ENCODE peak calls at places on chromosome 22, in four cellular contexts. One of them, this sample, is unnamed.

GRCh38 chr22:44248926-44249325 is 63.8 kb downstream of the SHISAL1 start:
- DNase-seq in NCI-H1048: no peak
- DNase-seq in kidney epithelial cell: no peak
- DNase-seq in T follicular helper cell: no peak
- DNase-seq in this sample: peak

GRCh38 chr22:20390394-20390907 is 3.5 kb upstream of the ZNF74 start:
- DNase-seq in NCI-H1048: no peak
- DNase-seq in kidney epithelial cell: no peak
- DNase-seq in T follicular helper cell: no peak
- DNase-seq in this sample: no peak

GRCh38 chr22:19151329-19152191 is 1.5 kb upstream of the GSC2 start:
- DNase-seq in NCI-H1048: no peak
- DNase-seq in kidney epithelial cell: no peak
- DNase-seq in T follicular helper cell: no peak
- DNase-seq in this sample: no peak

GRCh38 chr22:30922151-30922611 is 46.4 kb downstream of the MORC2 start:
- DNase-seq in NCI-H1048: no peak
- DNase-seq in kidney epithelial cell: peak
- DNase-seq in T follicular helper cell: peak
- DNase-seq in this sample: peak

GRCh38 chr22:48366591-48366990 is 1461.1 kb downstream of the BRD1 start:
- DNase-seq in NCI-H1048: no peak
- DNase-seq in kidney epithelial cell: no peak
- DNase-seq in T follicular helper cell: no peak
- DNase-seq in this sample: peak

GRCh38 chr22:49968313-49968830 is 7.8 kb downstream of the PIM3 start:
- DNase-seq in NCI-H1048: no peak
- DNase-seq in kidney epithelial cell: no peak
- DNase-seq in T follicular helper cell: no peak
- DNase-seq in this sample: peak

GRCh38 chr22:36359172-36359973 is 28.4 kb downstream of the MYH9 start:
- DNase-seq in NCI-H1048: no peak
- DNase-seq in kidney epithelial cell: no peak
- DNase-seq in T follicular helper cell: no peak
- DNase-seq in this sample: no peak

GRCh38 chr22:38834991-38835390 is 8.8 kb downstream of the NPTXR start:
- DNase-seq in NCI-H1048: no peak
- DNase-seq in kidney epithelial cell: no peak
- DNase-seq in T follicular helper cell: no peak
- DNase-seq in this sample: no peak

GRCh38 chr22:44587004-44587793 is 89.2 kb upstream of the RTL6 start:
- DNase-seq in NCI-H1048: no peak
- DNase-seq in kidney epithelial cell: peak
- DNase-seq in T follicular helper cell: no peak
- DNase-seq in this sample: no peak

GRCh38 chr22:50088096-50088495 is 1.7 kb upstream of the MOV10L1 start:
- DNase-seq in NCI-H1048: no peak
- DNase-seq in kidney epithelial cell: no peak
- DNase-seq in T follicular helper cell: no peak
- DNase-seq in this sample: no peak

GRCh38 chr22:41481131-41481830 is 12.4 kb downstream of the ACO2 start:
- DNase-seq in NCI-H1048: no peak
- DNase-seq in kidney epithelial cell: no peak
- DNase-seq in T follicular helper cell: no peak
- DNase-seq in this sample: no peak

GRCh38 chr22:46905834-46906233 is 143.4 kb downstream of the TBC1D22A start:
- DNase-seq in NCI-H1048: no peak
- DNase-seq in kidney epithelial cell: no peak
- DNase-seq in T follicular helper cell: no peak
- DNase-seq in this sample: peak

GRCh38 chr22:24240381-24240780 is 4.5 kb downstream of the GGT5 start:
- DNase-seq in NCI-H1048: no peak
- DNase-seq in kidney epithelial cell: no peak
- DNase-seq in T follicular helper cell: no peak
- DNase-seq in this sample: no peak

GRCh38 chr22:49480340-49480739 is 347.3 kb downstream of the BRD1 start:
- DNase-seq in NCI-H1048: no peak
- DNase-seq in kidney epithelial cell: no peak
- DNase-seq in T follicular helper cell: no peak
- DNase-seq in this sample: no peak

GRCh38 chr22:38735465-38736256 is 20.1 kb downstream of the SUN2 start:
- DNase-seq in NCI-H1048: no peak
- DNase-seq in kidney epithelial cell: no peak
- DNase-seq in T follicular helper cell: no peak
- DNase-seq in this sample: peak

GRCh38 chr22:35749808-35750207 is 32.1 kb downstream of the APOL5 start:
- DNase-seq in NCI-H1048: no peak
- DNase-seq in kidney epithelial cell: peak
- DNase-seq in T follicular helper cell: no peak
- DNase-seq in this sample: no peak

GRCh38 chr22:17116931-17117330 is 4.2 kb downstream of the TMEM121B start:
- DNase-seq in NCI-H1048: no peak
- DNase-seq in kidney epithelial cell: no peak
- DNase-seq in T follicular helper cell: no peak
- DNase-seq in this sample: no peak

GRCh38 chr22:31228425-31228824 is 16.3 kb downstream of the LIMK2 start:
- DNase-seq in NCI-H1048: no peak
- DNase-seq in kidney epithelial cell: no peak
- DNase-seq in T follicular helper cell: no peak
- DNase-seq in this sample: no peak

GRCh38 chr22:24894220-24894975 is 52.1 kb downstream of the LHFPL7 start:
- DNase-seq in NCI-H1048: no peak
- DNase-seq in kidney epithelial cell: peak
- DNase-seq in T follicular helper cell: no peak
- DNase-seq in this sample: peak

GRCh38 chr22:41699264-41700104 is at the start of gene MEI1:
- DNase-seq in NCI-H1048: no peak
- DNase-seq in kidney epithelial cell: no peak
- DNase-seq in T follicular helper cell: peak
- DNase-seq in this sample: peak

GRCh38 chr22:23242473-23243001 is 62.2 kb downstream of the BCR start:
- DNase-seq in NCI-H1048: no peak
- DNase-seq in kidney epithelial cell: no peak
- DNase-seq in T follicular helper cell: no peak
- DNase-seq in this sample: no peak

GRCh38 chr22:21450858-21451331 is 16.3 kb upstream of the TMEM191C start:
- DNase-seq in NCI-H1048: no peak
- DNase-seq in kidney epithelial cell: no peak
- DNase-seq in T follicular helper cell: no peak
- DNase-seq in this sample: peak

GRCh38 chr22:30308518-30309230 is 18.1 kb downstream of the TBC1D10A start:
- DNase-seq in NCI-H1048: no peak
- DNase-seq in kidney epithelial cell: no peak
- DNase-seq in T follicular helper cell: peak
- DNase-seq in this sample: no peak

GRCh38 chr22:48459259-48459658 is 1368.4 kb downstream of the BRD1 start:
- DNase-seq in NCI-H1048: no peak
- DNase-seq in kidney epithelial cell: no peak
- DNase-seq in T follicular helper cell: no peak
- DNase-seq in this sample: no peak

GRCh38 chr22:36406139-36406538 is 18.4 kb upstream of the MYH9 start:
- DNase-seq in NCI-H1048: no peak
- DNase-seq in kidney epithelial cell: no peak
- DNase-seq in T follicular helper cell: no peak
- DNase-seq in this sample: no peak

GRCh38 chr22:37906364-37907008 is 389 bp downstream of the MICALL1 start:
- DNase-seq in NCI-H1048: no peak
- DNase-seq in kidney epithelial cell: no peak
- DNase-seq in T follicular helper cell: no peak
- DNase-seq in this sample: no peak

GRCh38 chr22:18968011-18968749 is 32.1 kb upstream of the PRODH start:
- DNase-seq in NCI-H1048: no peak
- DNase-seq in kidney epithelial cell: no peak
- DNase-seq in T follicular helper cell: no peak
- DNase-seq in this sample: no peak

GRCh38 chr22:48758021-48758561 is 1069.6 kb downstream of the BRD1 start:
- DNase-seq in NCI-H1048: no peak
- DNase-seq in kidney epithelial cell: no peak
- DNase-seq in T follicular helper cell: no peak
- DNase-seq in this sample: peak